ENCODE peak calls at places on chromosomes 6 and 20, in eight cellular contexts. A is transverse colon, H is psoas muscle, Y is DND-41, W is prostate gland, R is heart left ventricle, G is H7, J is NT2/D1. X is an unnamed sample. For H3K36me3, the result is how much of the 10 kb centered on the place peaks cover.

GRCh38 chr6:116175344-116175743 is 49.4 kb upstream of the COL10A1 start:
- DNase-seq in H (no peak), G (no peak), R (no peak), A (no peak), J (no peak), W (no peak), Y (no peak), X (no peak)

GRCh38 chr20:6641012-6641411 is 126.5 kb upstream of the BMP2 start:
- DNase-seq in Y (no peak), H (no peak), G (no peak), R (no peak), J (no peak), W (no peak), A (no peak), X (no peak)

GRCh38 chr6:16635810-16636602 is 125.3 kb downstream of the ATXN1 start:
- DNase-seq in A (peak), G (peak), Y (no peak), W (peak), R (no peak), J (peak), H (no peak), X (no peak)

GRCh38 chr6:166556871-166557322 is 29.6 kb downstream of the RAMACL start:
- DNase-seq in H (peak), W (peak), J (no peak), Y (peak), R (peak), G (no peak), A (peak), X (peak)

GRCh38 chr6:364609-365540 is 26.7 kb upstream of the IRF4 start:
- DNase-seq in A (no peak), J (no peak), Y (no peak), G (no peak), R (no peak), H (no peak), W (no peak), X (peak)

GRCh38 chr6:71248306-71248705 is 40.3 kb upstream of the OGFRL1 start:
- DNase-seq in W (no peak), H (no peak), R (no peak), Y (no peak), G (no peak), J (peak), A (no peak), X (no peak)

GRCh38 chr6:19705606-19706005 is 131.6 kb upstream of the ID4 start:
- DNase-seq in W (no peak), R (no peak), H (no peak), Y (no peak), A (no peak), G (no peak), J (no peak), X (no peak)

GRCh38 chr6:170011233-170012142 is 260.1 kb downstream of the ERMARD start:
- DNase-seq in G (no peak), W (no peak), R (peak), Y (no peak), H (peak), A (no peak), J (no peak), X (no peak)

GRCh38 chr6:108132863-108133262 is 33.0 kb upstream of the NR2E1 start:
- DNase-seq in R (no peak), G (no peak), W (no peak), A (no peak), H (no peak), Y (no peak), J (no peak), X (no peak)

GRCh38 chr6:108134213-108134973 is 31.4 kb upstream of the NR2E1 start:
- DNase-seq in A (no peak), J (no peak), Y (no peak), W (no peak), H (no peak), R (no peak), G (no peak), X (no peak)

GRCh38 chr6:108127826-108128225 is 38.0 kb upstream of the NR2E1 start:
- DNase-seq in G (no peak), R (no peak), W (peak), Y (no peak), A (no peak), H (no peak), J (no peak), X (no peak)

DNA sequence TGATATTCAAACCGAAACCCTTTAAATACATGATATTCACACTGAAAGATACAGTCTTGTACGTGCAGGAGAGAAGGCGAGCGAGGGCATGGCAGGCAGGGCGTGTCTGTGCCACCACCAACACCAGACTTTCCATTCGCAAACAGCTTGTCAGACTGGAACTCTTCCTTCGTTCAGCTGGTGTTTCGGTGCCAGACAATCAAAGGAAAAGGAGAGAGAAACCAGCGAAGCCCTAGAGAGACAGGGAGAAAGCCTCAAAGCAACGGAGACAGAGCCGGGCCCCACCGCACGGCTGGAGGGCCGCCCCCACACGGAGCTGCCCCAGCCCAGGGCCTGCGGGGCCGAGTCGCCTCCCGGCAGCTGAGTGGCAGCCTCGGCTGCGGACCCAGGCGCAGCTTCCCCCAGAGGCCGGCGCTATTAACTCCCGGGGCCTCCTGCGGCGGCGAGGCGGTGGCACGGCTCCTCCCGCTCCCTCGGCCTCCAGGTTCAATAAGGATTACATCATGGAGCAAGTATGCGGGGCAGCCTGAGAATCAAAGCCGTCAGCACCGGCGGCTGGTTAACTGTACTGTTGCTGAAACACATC is 32.1 kb upstream of the NR2E1 start:
- DNase-seq in H (peak), Y (no peak), A (peak), W (peak), J (peak), G (peak), R (peak), X (peak)
- H3K4me3 ChIP-seq in H (peak), Y (no peak), A (no peak), W (peak), J (peak), G (peak), R (peak), X (peak)

GRCh38 chr20:38569747-38570519 is 11.1 kb upstream of the ADIG start:
- DNase-seq in H (no peak), R (no peak), Y (no peak), A (no peak), W (no peak), G (no peak), J (no peak), X (no peak)

GRCh38 chr20:38579219-38579618 is 1.8 kb upstream of the ADIG start:
- DNase-seq in W (no peak), R (no peak), A (no peak), G (no peak), J (no peak), Y (no peak), H (no peak), X (no peak)

GRCh38 chr20:38573381-38573780 is 7.6 kb upstream of the ADIG start:
- DNase-seq in J (no peak), H (no peak), G (no peak), W (no peak), A (no peak), Y (no peak), R (no peak), X (no peak)
- H3K36me3 ChIP-seq in J (half or more), H (half or more), G (under half), W (under half), A (under half), Y (half or more), R (half or more), X (half or more)

DNA sequence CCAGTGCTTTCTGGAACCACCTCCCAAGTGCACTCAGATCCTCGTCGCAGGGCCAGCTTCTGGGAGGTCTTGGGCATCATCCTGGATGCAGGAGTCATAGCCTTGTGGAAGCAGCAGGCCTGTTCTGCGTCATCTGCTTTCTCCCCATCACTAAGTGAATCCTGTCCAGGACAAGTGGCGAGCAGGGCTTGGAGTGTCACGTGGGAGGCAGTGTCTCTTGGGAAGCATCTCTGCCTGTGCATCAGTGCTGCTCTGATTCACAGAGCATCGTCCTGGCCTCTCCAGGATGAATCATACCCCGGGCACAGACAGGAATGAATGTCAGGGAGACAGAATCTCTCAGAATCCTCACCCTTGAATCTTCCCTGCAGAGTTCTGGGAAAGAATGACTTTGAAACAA is 32.8 kb downstream of the SYNDIG1 start:
- DNase-seq in Y (no peak), H (no peak), J (no peak), R (no peak), G (no peak), A (no peak), W (no peak), X (peak)
- H3K4me3 ChIP-seq in Y (no peak), H (no peak), J (no peak), R (no peak), G (no peak), A (no peak), W (no peak), X (no peak)

GRCh38 chr20:50582092-50582491 is 71.9 kb downstream of the PTPN1 start:
- DNase-seq in W (no peak), G (peak), Y (no peak), J (no peak), R (no peak), H (no peak), A (no peak), X (peak)
- H3K36me3 ChIP-seq in W (under half), G (under half), Y (half or more), J (half or more), R (half or more), H (half or more), A (under half), X (half or more)

GRCh38 chr6:82030761-82031160 is 216.8 kb downstream of the IBTK start:
- DNase-seq in H (no peak), A (no peak), G (no peak), J (no peak), Y (no peak), W (no peak), R (no peak), X (no peak)
- H3K4me3 ChIP-seq in H (no peak), A (no peak), G (no peak), J (no peak), Y (no peak), W (no peak), R (no peak), X (no peak)

DNA sequence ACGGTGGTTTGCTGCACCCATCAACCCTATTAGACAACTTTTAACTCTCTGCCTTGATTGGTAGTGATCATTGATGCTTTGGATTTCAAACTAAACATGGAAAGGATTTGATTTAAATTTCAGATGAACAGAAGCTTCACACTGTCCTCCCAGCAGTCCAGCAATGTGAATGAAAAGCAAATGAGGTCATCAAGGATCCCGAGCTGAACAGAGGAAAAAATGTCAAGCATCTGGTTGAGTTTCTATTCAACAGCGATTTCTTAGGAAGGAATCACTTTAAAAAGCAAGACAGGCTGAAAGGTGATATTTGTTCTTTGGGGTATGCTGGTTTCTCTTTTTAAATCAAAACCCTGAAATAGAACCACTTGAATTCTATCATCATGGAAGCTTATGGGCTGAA is 10.6 kb upstream of the SAMD3 start:
- DNase-seq in H (no peak), R (no peak), Y (no peak), A (no peak), G (peak), W (no peak), J (peak), X (no peak)
- H3K36me3 ChIP-seq in H (under half), R (under half), Y (under half), A (under half), G (under half), W (under half), J (under half), X (under half)

GRCh38 chr6:158561938-158562337 is 2.0 kb downstream of the TMEM181 start:
- DNase-seq in J (no peak), G (no peak), Y (no peak), W (no peak), H (no peak), R (no peak), A (no peak), X (peak)
- H3K4me3 ChIP-seq in J (no peak), G (no peak), Y (no peak), W (no peak), H (no peak), R (no peak), A (no peak), X (no peak)

DNA sequence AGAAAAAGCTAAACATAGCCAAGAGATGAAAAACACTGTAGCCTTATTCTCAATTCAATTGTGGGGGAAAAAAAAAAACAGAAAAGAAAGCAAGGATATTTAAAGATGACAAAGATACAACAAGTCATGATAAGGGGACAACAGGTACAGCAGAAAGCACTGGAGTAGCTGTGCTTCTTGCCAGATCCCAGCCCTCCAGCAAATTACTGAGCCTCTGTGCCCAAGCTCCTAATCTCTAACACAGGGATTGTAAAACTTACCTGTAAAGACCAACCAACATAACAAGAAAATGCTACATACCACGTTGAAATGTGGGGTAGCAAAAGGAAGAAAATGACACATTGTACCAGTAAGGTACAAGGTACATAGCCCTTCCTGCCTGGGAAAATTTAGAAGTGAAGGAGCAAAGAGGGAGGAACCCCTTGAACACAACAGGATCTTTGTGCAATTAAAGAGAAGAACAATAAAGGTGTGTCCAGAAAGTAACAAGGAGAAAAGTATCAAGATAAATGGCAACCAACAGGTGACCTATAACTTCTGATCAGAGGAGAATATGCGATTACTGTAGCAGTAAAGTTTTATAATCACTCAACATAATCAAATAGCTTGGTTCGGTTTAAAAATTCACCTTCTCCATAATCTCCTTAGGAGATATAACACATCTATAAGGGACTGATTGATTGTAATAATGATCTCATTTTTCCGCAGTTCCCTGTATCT is 30.6 kb downstream of the PREP start:
- DNase-seq in Y (no peak), H (no peak), J (no peak), G (no peak), W (no peak), R (no peak), A (peak), X (no peak)
- H3K36me3 ChIP-seq in Y (half or more), H (half or more), J (under half), G (under half), W (under half), R (half or more), A (under half), X (half or more)

GRCh38 chr6:111211411-111212030 is 124.2 kb downstream of the SLC16A10 start:
- DNase-seq in W (peak), G (no peak), R (no peak), Y (no peak), H (no peak), A (no peak), J (no peak), X (no peak)

GRCh38 chr6:111208928-111209327 is 121.6 kb downstream of the SLC16A10 start:
- DNase-seq in W (no peak), A (no peak), H (no peak), R (no peak), Y (no peak), G (no peak), J (no peak), X (no peak)

GRCh38 chr6:111212625-111213024 is 125.3 kb downstream of the SLC16A10 start:
- DNase-seq in H (no peak), G (no peak), W (no peak), J (no peak), A (no peak), R (no peak), Y (no peak), X (no peak)

GRCh38 chr6:111207141-111207858 is 120.0 kb downstream of the SLC16A10 start:
- DNase-seq in W (no peak), G (no peak), R (no peak), H (no peak), A (no peak), J (no peak), Y (no peak), X (no peak)

DNA sequence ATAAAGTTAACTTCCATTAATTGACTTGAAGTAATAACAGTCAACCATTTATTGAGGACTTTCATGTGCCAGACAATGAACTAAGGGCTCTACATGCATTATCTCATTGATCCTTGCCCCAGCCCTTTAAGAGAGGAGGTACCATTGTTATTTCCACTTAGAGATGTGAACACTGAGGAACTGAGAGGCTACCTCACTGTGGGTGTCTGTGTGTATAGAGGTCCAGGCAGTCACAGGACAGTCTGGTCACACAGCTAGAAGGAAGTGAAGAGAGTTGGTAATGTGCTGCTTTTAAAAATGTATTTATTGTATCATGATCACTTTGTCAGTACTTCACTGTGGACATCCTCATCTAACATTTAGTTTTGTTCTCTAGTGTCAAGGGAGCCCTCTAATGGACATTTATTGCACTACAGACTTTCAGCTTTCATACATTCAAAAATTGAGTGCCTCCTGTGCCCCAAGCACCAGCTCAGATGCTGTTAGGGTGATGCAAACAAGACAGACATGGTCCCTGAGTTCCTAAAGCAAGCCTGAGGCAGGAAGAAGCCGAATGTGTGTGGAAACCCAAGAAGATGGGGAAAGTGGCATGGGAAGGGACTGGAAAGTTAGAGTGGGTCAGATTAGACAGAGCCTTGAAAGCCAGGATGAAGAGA is 122.9 kb downstream of the SLC16A10 start:
- DNase-seq in A (no peak), W (peak), G (peak), J (peak), Y (peak), R (no peak), H (no peak), X (no peak)
- H3K4me3 ChIP-seq in A (no peak), W (no peak), G (no peak), J (no peak), Y (no peak), R (no peak), H (no peak), X (no peak)